ENCODE peak calls at places on chromosomes 16 and 17, in ten cellular contexts. E, H, V, F, G, C, M, P, I and O are unnamed samples.

GRCh38 chr16:27179500-27180072 is 23.7 kb upstream of the KDM8 start:
- DNase-seq in F (peak), H (peak), M (peak), C (peak), E (peak), G (peak), I (peak), V (peak), P (peak), O (peak)

GRCh38 chr16:68752602-68753001 is 15.5 kb downstream of the CDH1 start:
- DNase-seq in I (no peak), M (peak), H (no peak), G (no peak), P (no peak), C (no peak), E (no peak), V (no peak), F (no peak), O (no peak)

GRCh38 chr16:67954421-67955196 is 10.7 kb upstream of the LCAT start:
- DNase-seq in F (no peak), E (no peak), P (no peak), I (no peak), C (no peak), M (no peak), V (no peak), H (no peak), G (no peak), O (no peak)

GRCh38 chr17:57892820-57893595 is 43.2 kb upstream of the MRPS23 start:
- DNase-seq in V (peak), H (peak), G (peak), M (peak), P (peak), I (peak), C (peak), E (peak), F (no peak), O (peak)

GRCh38 chr17:74491645-74492044 is 25.2 kb downstream of the CD300A start:
- DNase-seq in P (no peak), M (no peak), I (no peak), F (no peak), E (no peak), H (no peak), V (no peak), G (peak), C (no peak), O (no peak)

GRCh38 chr17:80992948-80993624 is 1.4 kb downstream of the CHMP6 start:
- DNase-seq in I (no peak), P (no peak), G (no peak), V (no peak), M (no peak), F (peak), H (no peak), E (no peak), C (no peak), O (no peak)

GRCh38 chr16:84341533-84342295 is 26.6 kb upstream of the ATP2C2 start:
- DNase-seq in G (no peak), I (no peak), H (no peak), P (no peak), V (no peak), F (no peak), E (no peak), M (peak), C (no peak), O (no peak)

GRCh38 chr17:68061512-68062313 is 26.2 kb downstream of the KPNA2 start:
- DNase-seq in H (peak), G (no peak), P (no peak), I (no peak), M (no peak), E (no peak), V (no peak), F (no peak), C (no peak), O (no peak)

GRCh38 chr17:6479626-6480324 is 35.5 kb downstream of the PIMREG start:
- DNase-seq in G (no peak), F (no peak), I (no peak), V (no peak), M (no peak), P (no peak), H (no peak), E (no peak), C (no peak), O (no peak)

GRCh38 chr17:47188799-47189731 is at the start of gene CDC27:
- DNase-seq in I (peak), C (peak), H (peak), M (peak), G (peak), F (peak), V (peak), E (peak), P (peak), O (peak)
- TF ChIP-seq POLR2A in I (peak), C (peak), H (peak), M (peak), G (peak), F (peak), V (peak), E (peak), P (peak), O (peak)

GRCh38 chr17:44344939-44345496 is at the start of gene GRN:
- DNase-seq in V (peak), I (peak), H (peak), E (peak), C (peak), P (peak), G (peak), F (peak), M (peak), O (peak)
- TF ChIP-seq POLR2A in V (no peak), I (peak), H (peak), E (peak), C (peak), P (peak), G (peak), F (peak), M (peak), O (peak)

DNA sequence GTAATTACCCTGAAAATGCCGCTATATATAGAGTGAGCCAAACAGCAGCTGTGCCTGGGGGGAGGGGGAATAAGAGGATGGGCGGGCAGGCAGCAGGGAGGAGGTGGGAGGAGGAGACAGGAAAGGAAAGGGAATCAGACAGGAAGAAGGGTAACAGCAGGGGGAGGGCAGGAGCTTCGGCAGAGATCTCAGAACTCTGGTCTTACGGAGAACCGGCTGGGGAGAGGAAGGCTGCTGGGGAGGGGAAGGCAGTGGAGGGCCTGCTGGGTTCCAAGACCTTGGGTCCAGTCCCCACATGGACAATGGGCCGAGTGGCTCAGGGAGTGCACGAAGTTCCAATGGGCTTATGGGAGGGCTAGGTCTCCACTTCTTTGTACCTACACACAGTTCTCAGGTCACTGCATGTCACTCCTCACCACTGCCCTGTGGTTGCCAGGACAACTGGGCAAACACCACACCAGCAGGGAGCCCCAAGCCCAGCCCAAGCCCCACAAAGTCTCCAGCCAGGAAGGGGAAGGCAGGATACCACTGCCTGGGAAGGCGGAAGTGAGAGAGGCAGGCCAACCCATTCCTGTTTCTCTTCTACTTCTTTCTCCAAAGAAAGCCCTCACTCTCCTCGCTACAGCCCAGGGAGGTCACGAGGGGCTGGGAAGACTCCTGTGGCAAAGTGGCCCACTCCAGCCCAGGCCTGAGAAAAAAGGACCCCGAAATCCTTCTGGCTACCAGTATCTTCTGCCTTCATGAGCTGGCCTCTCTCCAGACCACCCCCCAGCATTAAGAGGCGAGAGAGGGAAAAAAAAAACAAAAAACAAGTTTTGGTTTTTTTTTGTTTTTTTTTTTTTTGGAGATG is 25.3 kb downstream of the G6PC3 start:
- DNase-seq in V (peak), H (peak), E (peak), C (peak), I (no peak), F (no peak), G (peak), P (peak), M (peak), O (no peak)
- TF ChIP-seq POLR2A in V (no peak), H (peak), E (peak), C (no peak), I (no peak), F (no peak), G (no peak), P (no peak), M (peak), O (no peak)

GRCh38 chr17:66230918-66231543 is 1.8 kb upstream of the APOH start:
- DNase-seq in H (no peak), I (no peak), E (no peak), G (peak), F (no peak), P (no peak), C (no peak), V (no peak), M (no peak), O (no peak)

GRCh38 chr17:66233023-66233753 is 4.0 kb upstream of the APOH start:
- DNase-seq in E (no peak), C (no peak), G (no peak), H (no peak), V (no peak), I (no peak), M (no peak), F (no peak), P (no peak), O (no peak)

GRCh38 chr17:66229783-66230538 is 746 bp upstream of the APOH start:
- DNase-seq in V (no peak), G (no peak), M (no peak), I (no peak), C (no peak), F (no peak), P (no peak), E (no peak), H (no peak), O (no peak)

GRCh38 chr17:66227212-66228045 is 1.8 kb downstream of the APOH start:
- DNase-seq in F (no peak), C (no peak), G (no peak), V (no peak), I (no peak), H (no peak), M (no peak), P (no peak), E (no peak), O (no peak)

GRCh38 chr17:66228887-66229782 is at the start of gene APOH:
- DNase-seq in V (no peak), H (no peak), M (no peak), C (no peak), F (no peak), G (no peak), P (no peak), E (no peak), I (no peak), O (no peak)
- TF ChIP-seq POLR2A in V (no peak), H (no peak), M (no peak), C (no peak), F (no peak), G (no peak), P (no peak), E (no peak), I (no peak), O (no peak)

GRCh38 chr16:11251525-11252481 is 4.2 kb downstream of the SOCS1 start:
- DNase-seq in I (no peak), P (no peak), V (no peak), F (no peak), E (no peak), C (no peak), H (peak), M (peak), G (peak), O (no peak)
- TF ChIP-seq POLR2A in I (no peak), P (no peak), V (no peak), F (peak), E (no peak), C (no peak), H (peak), M (no peak), G (no peak), O (no peak)

DNA sequence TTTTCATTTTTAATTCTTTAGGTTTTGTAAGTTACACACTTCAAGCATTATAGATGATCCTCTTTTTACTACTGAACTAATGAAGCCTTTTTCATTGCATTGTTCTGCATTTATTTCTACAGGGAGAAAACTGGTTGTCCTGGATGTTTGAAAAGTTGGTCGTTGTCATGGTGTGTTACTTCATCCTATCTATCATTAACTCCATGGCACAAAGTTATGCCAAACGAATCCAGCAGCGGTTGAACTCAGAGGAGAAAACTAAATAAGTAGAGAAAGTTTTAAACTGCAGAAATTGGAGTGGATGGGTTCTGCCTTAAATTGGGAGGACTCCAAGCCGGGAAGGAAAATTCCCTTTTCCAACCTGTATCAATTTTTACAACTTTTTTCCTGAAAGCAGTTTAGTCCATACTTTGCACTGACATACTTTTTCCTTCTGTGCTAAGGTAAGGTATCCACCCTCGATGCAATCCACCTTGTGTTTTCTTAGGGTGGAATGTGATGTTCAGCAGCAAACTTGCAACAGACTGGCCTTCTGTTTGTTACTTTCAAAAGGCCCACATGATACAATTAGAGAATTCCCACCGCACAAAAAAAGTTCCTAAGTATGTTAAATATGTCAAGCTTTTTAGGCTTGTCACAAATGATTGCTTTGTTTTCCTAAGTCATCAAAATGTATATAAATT is 53.0 kb downstream of the TUBD1 start:
- DNase-seq in C (no peak), V (peak), E (no peak), P (no peak), I (no peak), M (no peak), H (no peak), G (no peak), F (no peak), O (no peak)
- TF ChIP-seq POLR2A in C (no peak), V (no peak), E (no peak), P (no peak), I (no peak), M (peak), H (no peak), G (no peak), F (peak), O (peak)